ENCODE peak calls at places on chromosomes 11 and 22, in four cellular contexts. One of them, this sample, is unnamed.

GRCh38 chr11:45056529-45056928 is 89.9 kb upstream of the PRDM11 start:
- DNase-seq in fibroblast of mammary gland: no peak
- DNase-seq in renal cortical epithelial cell: no peak
- DNase-seq in activated naive CD4-positive, alpha-beta T cell treated with anti-CD3 and anti-CD28 coated beads, Interleukin-2, amount 10 ng/mL, durations not matched to agents 7 days and 5 days: no peak
- DNase-seq in this sample: no peak

GRCh38 chr22:21933899-21934298 is 18.7 kb downstream of the PPM1F start:
- DNase-seq in renal cortical epithelial cell: no peak
- DNase-seq in activated naive CD4-positive, alpha-beta T cell treated with anti-CD3 and anti-CD28 coated beads, Interleukin-2, amount 10 ng/mL, durations not matched to agents 7 days and 5 days: no peak
- DNase-seq in fibroblast of mammary gland: no peak
- DNase-seq in this sample: no peak

GRCh38 chr11:74696932-74697687 is 34.1 kb downstream of the CHRDL2 start:
- DNase-seq in renal cortical epithelial cell: peak
- DNase-seq in activated naive CD4-positive, alpha-beta T cell treated with anti-CD3 and anti-CD28 coated beads, Interleukin-2, amount 10 ng/mL, durations not matched to agents 7 days and 5 days: no peak
- DNase-seq in fibroblast of mammary gland: peak
- DNase-seq in this sample: no peak

GRCh38 chr11:122172352-122173073 is 56.5 kb upstream of the BLID start:
- DNase-seq in fibroblast of mammary gland: no peak
- DNase-seq in activated naive CD4-positive, alpha-beta T cell treated with anti-CD3 and anti-CD28 coated beads, Interleukin-2, amount 10 ng/mL, durations not matched to agents 7 days and 5 days: no peak
- DNase-seq in renal cortical epithelial cell: no peak
- DNase-seq in this sample: no peak

GRCh38 chr11:126121316-126121715 is 58.6 kb upstream of the CDON start:
- DNase-seq in activated naive CD4-positive, alpha-beta T cell treated with anti-CD3 and anti-CD28 coated beads, Interleukin-2, amount 10 ng/mL, durations not matched to agents 7 days and 5 days: no peak
- DNase-seq in renal cortical epithelial cell: no peak
- DNase-seq in fibroblast of mammary gland: no peak
- DNase-seq in this sample: no peak

GRCh38 chr11:87819141-87819540 is 356.1 kb downstream of the RAB38 start:
- DNase-seq in fibroblast of mammary gland: peak
- DNase-seq in renal cortical epithelial cell: no peak
- DNase-seq in activated naive CD4-positive, alpha-beta T cell treated with anti-CD3 and anti-CD28 coated beads, Interleukin-2, amount 10 ng/mL, durations not matched to agents 7 days and 5 days: no peak
- DNase-seq in this sample: no peak

GRCh38 chr11:61833478-61833877 is 5.4 kb downstream of the FADS2 start:
- DNase-seq in fibroblast of mammary gland: no peak
- DNase-seq in activated naive CD4-positive, alpha-beta T cell treated with anti-CD3 and anti-CD28 coated beads, Interleukin-2, amount 10 ng/mL, durations not matched to agents 7 days and 5 days: peak
- DNase-seq in renal cortical epithelial cell: no peak
- DNase-seq in this sample: no peak

GRCh38 chr11:120344302-120345004 is 8.2 kb downstream of the ARHGEF12 start:
- DNase-seq in fibroblast of mammary gland: peak
- DNase-seq in activated naive CD4-positive, alpha-beta T cell treated with anti-CD3 and anti-CD28 coated beads, Interleukin-2, amount 10 ng/mL, durations not matched to agents 7 days and 5 days: peak
- DNase-seq in renal cortical epithelial cell: peak
- DNase-seq in this sample: no peak

GRCh38 chr11:85961930-85962363 is 106.8 kb downstream of the CCDC83 start:
- DNase-seq in renal cortical epithelial cell: no peak
- DNase-seq in fibroblast of mammary gland: peak
- DNase-seq in activated naive CD4-positive, alpha-beta T cell treated with anti-CD3 and anti-CD28 coated beads, Interleukin-2, amount 10 ng/mL, durations not matched to agents 7 days and 5 days: no peak
- DNase-seq in this sample: no peak

GRCh38 chr22:28594784-28595324 is 84.8 kb downstream of the TTC28 start:
- DNase-seq in renal cortical epithelial cell: peak
- DNase-seq in activated naive CD4-positive, alpha-beta T cell treated with anti-CD3 and anti-CD28 coated beads, Interleukin-2, amount 10 ng/mL, durations not matched to agents 7 days and 5 days: no peak
- DNase-seq in fibroblast of mammary gland: peak
- DNase-seq in this sample: no peak